ENCODE peak calls at places on chromosomes 4 and X, in ten cellular contexts. One of them, this sample, is unnamed. For H3K4me1, the result is how much of the 10 kb centered on the place peaks cover.

GRCh38 chrX:17167915-17168314 is 207.1 kb upstream of the NHS start:
- DNase-seq in mammary epithelial cell: peak
- DNase-seq in hepatocyte: no peak
- DNase-seq in OCI-LY7: no peak
- DNase-seq in ovary: no peak
- DNase-seq in IMR-90: no peak
- DNase-seq in endodermal cell: no peak
- DNase-seq in upper lobe of right lung: no peak
- DNase-seq in esophagus muscularis mucosa: no peak
- DNase-seq in mesendoderm: no peak
- DNase-seq in this sample: no peak

GRCh38 chr4:154838694-154839093 is 57.6 kb downstream of the RBM46 start:
- DNase-seq in hepatocyte: peak
- DNase-seq in ovary: no peak
- DNase-seq in upper lobe of right lung: no peak
- DNase-seq in IMR-90: no peak
- DNase-seq in mammary epithelial cell: no peak
- DNase-seq in mesendoderm: no peak
- DNase-seq in esophagus muscularis mucosa: no peak
- DNase-seq in endodermal cell: no peak
- DNase-seq in OCI-LY7: no peak
- DNase-seq in this sample: no peak

GRCh38 chr4:163489929-163490328 is 4.6 kb upstream of the TMA16 start:
- DNase-seq in endodermal cell: no peak
- DNase-seq in IMR-90: no peak
- DNase-seq in OCI-LY7: no peak
- DNase-seq in mammary epithelial cell: no peak
- DNase-seq in esophagus muscularis mucosa: no peak
- DNase-seq in hepatocyte: no peak
- DNase-seq in ovary: no peak
- DNase-seq in upper lobe of right lung: no peak
- DNase-seq in mesendoderm: no peak
- DNase-seq in this sample: no peak

GRCh38 chr4:175584172-175584571 is 227.9 kb downstream of the GPM6A start:
- DNase-seq in hepatocyte: no peak
- DNase-seq in endodermal cell: no peak
- DNase-seq in esophagus muscularis mucosa: no peak
- DNase-seq in ovary: no peak
- DNase-seq in mammary epithelial cell: no peak
- DNase-seq in upper lobe of right lung: no peak
- DNase-seq in OCI-LY7: no peak
- DNase-seq in mesendoderm: no peak
- DNase-seq in IMR-90: no peak
- DNase-seq in this sample: no peak

GRCh38 chr4:37453004-37453360 is 208.4 kb downstream of the NWD2 start:
- DNase-seq in mammary epithelial cell: peak
- DNase-seq in mesendoderm: peak
- DNase-seq in OCI-LY7: peak
- DNase-seq in esophagus muscularis mucosa: no peak
- DNase-seq in upper lobe of right lung: no peak
- DNase-seq in endodermal cell: peak
- DNase-seq in IMR-90: peak
- DNase-seq in hepatocyte: peak
- DNase-seq in ovary: no peak
- DNase-seq in this sample: peak

GRCh38 chrX:37425370-37425769 is 76.2 kb downstream of the PRRG1 start:
- DNase-seq in mesendoderm: no peak
- DNase-seq in mammary epithelial cell: no peak
- DNase-seq in IMR-90: peak
- DNase-seq in OCI-LY7: no peak
- DNase-seq in ovary: no peak
- DNase-seq in upper lobe of right lung: no peak
- DNase-seq in hepatocyte: no peak
- DNase-seq in endodermal cell: no peak
- DNase-seq in esophagus muscularis mucosa: no peak
- DNase-seq in this sample: no peak

GRCh38 chr4:155878611-155879010 is 12.5 kb upstream of the ASIC5 start:
- DNase-seq in upper lobe of right lung: no peak
- DNase-seq in mammary epithelial cell: no peak
- DNase-seq in hepatocyte: no peak
- DNase-seq in mesendoderm: no peak
- DNase-seq in ovary: no peak
- DNase-seq in endodermal cell: no peak
- DNase-seq in OCI-LY7: no peak
- DNase-seq in IMR-90: no peak
- DNase-seq in esophagus muscularis mucosa: no peak
- DNase-seq in this sample: no peak

GRCh38 chr4:138037716-138038115 is 204.4 kb downstream of the SLC7A11 start:
- DNase-seq in endodermal cell: no peak
- DNase-seq in hepatocyte: peak
- DNase-seq in upper lobe of right lung: no peak
- DNase-seq in mesendoderm: no peak
- DNase-seq in mammary epithelial cell: no peak
- DNase-seq in esophagus muscularis mucosa: no peak
- DNase-seq in OCI-LY7: no peak
- DNase-seq in IMR-90: peak
- DNase-seq in ovary: no peak
- DNase-seq in this sample: no peak

GRCh38 chr4:26141916-26142638 is 178.7 kb upstream of the RBPJ start:
- DNase-seq in mammary epithelial cell: no peak
- DNase-seq in upper lobe of right lung: no peak
- DNase-seq in mesendoderm: peak
- DNase-seq in esophagus muscularis mucosa: no peak
- DNase-seq in IMR-90: peak
- DNase-seq in ovary: peak
- DNase-seq in hepatocyte: peak
- DNase-seq in endodermal cell: no peak
- DNase-seq in OCI-LY7: no peak
- DNase-seq in this sample: no peak

GRCh38 chr4:65302145-65302544 is 368.1 kb downstream of the EPHA5 start:
- DNase-seq in endodermal cell: no peak
- DNase-seq in esophagus muscularis mucosa: no peak
- DNase-seq in IMR-90: no peak
- DNase-seq in mammary epithelial cell: no peak
- DNase-seq in upper lobe of right lung: no peak
- DNase-seq in OCI-LY7: no peak
- DNase-seq in mesendoderm: peak
- DNase-seq in hepatocyte: no peak
- DNase-seq in ovary: no peak
- DNase-seq in this sample: no peak
- H3K4me1 ChIP-seq in endodermal cell: under half
- H3K4me1 ChIP-seq in esophagus muscularis mucosa: under half
- H3K4me1 ChIP-seq in IMR-90: under half
- H3K4me1 ChIP-seq in mammary epithelial cell: under half
- H3K4me1 ChIP-seq in upper lobe of right lung: under half
- H3K4me1 ChIP-seq in OCI-LY7: under half
- H3K4me1 ChIP-seq in mesendoderm: under half
- H3K4me1 ChIP-seq in hepatocyte: under half
- H3K4me1 ChIP-seq in ovary: under half
- H3K4me1 ChIP-seq in this sample: under half

DNA sequence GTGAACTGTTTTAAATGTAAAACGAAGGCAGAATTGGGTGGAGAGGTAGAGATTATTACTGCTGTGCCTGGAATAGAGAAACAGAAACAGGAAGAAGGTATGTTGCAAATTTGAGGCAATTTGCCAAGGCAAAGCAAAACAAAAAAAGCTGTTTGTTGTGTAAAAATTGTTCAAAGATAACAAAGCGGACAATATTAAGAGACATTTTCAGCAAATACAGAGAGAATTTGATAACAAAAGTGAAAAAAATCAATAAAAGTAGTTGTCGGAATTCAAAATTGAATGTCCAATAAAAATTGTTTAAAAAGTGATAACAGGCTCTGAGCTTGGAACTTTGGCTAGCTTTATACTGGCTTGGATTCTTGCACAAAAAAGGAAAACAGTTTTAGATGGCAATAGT is 14.4 kb upstream of the SMS start:
- DNase-seq in endodermal cell: no peak
- DNase-seq in mesendoderm: no peak
- DNase-seq in OCI-LY7: no peak
- DNase-seq in ovary: no peak
- DNase-seq in mammary epithelial cell: no peak
- DNase-seq in upper lobe of right lung: no peak
- DNase-seq in hepatocyte: no peak
- DNase-seq in esophagus muscularis mucosa: no peak
- DNase-seq in IMR-90: peak
- DNase-seq in this sample: no peak
- H3K4me3 ChIP-seq in endodermal cell: no peak
- H3K4me3 ChIP-seq in mesendoderm: no peak
- H3K4me3 ChIP-seq in OCI-LY7: no peak
- H3K4me3 ChIP-seq in ovary: no peak
- H3K4me3 ChIP-seq in mammary epithelial cell: no peak
- H3K4me3 ChIP-seq in upper lobe of right lung: peak
- H3K4me3 ChIP-seq in hepatocyte: no peak
- H3K4me3 ChIP-seq in esophagus muscularis mucosa: no peak
- H3K4me3 ChIP-seq in IMR-90: no peak
- H3K4me3 ChIP-seq in this sample: no peak

GRCh38 chr4:3304831-3305609 is 12.2 kb downstream of the RGS12 start:
- DNase-seq in hepatocyte: peak
- DNase-seq in mammary epithelial cell: no peak
- DNase-seq in endodermal cell: peak
- DNase-seq in IMR-90: peak
- DNase-seq in OCI-LY7: no peak
- DNase-seq in mesendoderm: no peak
- DNase-seq in esophagus muscularis mucosa: no peak
- DNase-seq in upper lobe of right lung: peak
- DNase-seq in ovary: peak
- DNase-seq in this sample: no peak
- H3K4me1 ChIP-seq in hepatocyte: under half
- H3K4me1 ChIP-seq in mammary epithelial cell: under half
- H3K4me1 ChIP-seq in endodermal cell: under half
- H3K4me1 ChIP-seq in IMR-90: under half
- H3K4me1 ChIP-seq in OCI-LY7: under half
- H3K4me1 ChIP-seq in mesendoderm: under half
- H3K4me1 ChIP-seq in esophagus muscularis mucosa: half or more
- H3K4me1 ChIP-seq in upper lobe of right lung: under half
- H3K4me1 ChIP-seq in ovary: under half
- H3K4me1 ChIP-seq in this sample: under half

GRCh38 chr4:81519856-81520255 is 48.1 kb upstream of the RASGEF1B start:
- DNase-seq in IMR-90: no peak
- DNase-seq in mesendoderm: no peak
- DNase-seq in endodermal cell: no peak
- DNase-seq in mammary epithelial cell: no peak
- DNase-seq in OCI-LY7: no peak
- DNase-seq in esophagus muscularis mucosa: no peak
- DNase-seq in ovary: no peak
- DNase-seq in hepatocyte: no peak
- DNase-seq in upper lobe of right lung: no peak
- DNase-seq in this sample: no peak

GRCh38 chr4:81516241-81516640 is 44.5 kb upstream of the RASGEF1B start:
- DNase-seq in esophagus muscularis mucosa: no peak
- DNase-seq in IMR-90: no peak
- DNase-seq in hepatocyte: no peak
- DNase-seq in upper lobe of right lung: no peak
- DNase-seq in OCI-LY7: no peak
- DNase-seq in endodermal cell: no peak
- DNase-seq in mesendoderm: no peak
- DNase-seq in ovary: no peak
- DNase-seq in mammary epithelial cell: no peak
- DNase-seq in this sample: no peak

GRCh38 chr4:81518762-81519427 is 47.2 kb upstream of the RASGEF1B start:
- DNase-seq in ovary: no peak
- DNase-seq in upper lobe of right lung: no peak
- DNase-seq in mammary epithelial cell: no peak
- DNase-seq in IMR-90: no peak
- DNase-seq in hepatocyte: no peak
- DNase-seq in esophagus muscularis mucosa: no peak
- DNase-seq in OCI-LY7: no peak
- DNase-seq in mesendoderm: no peak
- DNase-seq in endodermal cell: no peak
- DNase-seq in this sample: no peak

GRCh38 chr4:81521708-81522107 is 50.0 kb upstream of the RASGEF1B start:
- DNase-seq in upper lobe of right lung: no peak
- DNase-seq in esophagus muscularis mucosa: no peak
- DNase-seq in mammary epithelial cell: no peak
- DNase-seq in endodermal cell: no peak
- DNase-seq in ovary: no peak
- DNase-seq in mesendoderm: no peak
- DNase-seq in hepatocyte: no peak
- DNase-seq in IMR-90: no peak
- DNase-seq in OCI-LY7: no peak
- DNase-seq in this sample: no peak

DNA sequence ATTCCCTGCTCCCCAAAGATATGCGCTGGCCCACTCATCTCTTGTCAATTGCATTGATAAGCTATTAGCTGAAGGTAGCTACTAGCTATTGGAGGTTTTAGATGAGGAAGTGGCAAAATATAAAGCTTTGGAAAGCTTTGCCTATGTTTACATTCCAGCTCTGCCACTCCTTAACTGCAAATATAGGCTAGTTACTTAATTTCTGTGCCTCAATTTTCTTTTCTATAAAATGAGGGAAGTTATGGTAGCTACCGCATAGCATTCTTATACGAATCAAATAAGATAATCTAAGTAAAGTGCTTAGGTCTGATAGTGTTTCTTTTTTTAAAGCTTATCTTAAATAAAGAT is 47.7 kb upstream of the RASGEF1B start:
- DNase-seq in hepatocyte: no peak
- DNase-seq in OCI-LY7: no peak
- DNase-seq in endodermal cell: no peak
- DNase-seq in IMR-90: no peak
- DNase-seq in upper lobe of right lung: no peak
- DNase-seq in ovary: no peak
- DNase-seq in mammary epithelial cell: no peak
- DNase-seq in esophagus muscularis mucosa: no peak
- DNase-seq in mesendoderm: no peak
- DNase-seq in this sample: no peak
- H3K4me3 ChIP-seq in hepatocyte: no peak
- H3K4me3 ChIP-seq in OCI-LY7: no peak
- H3K4me3 ChIP-seq in endodermal cell: no peak
- H3K4me3 ChIP-seq in IMR-90: no peak
- H3K4me3 ChIP-seq in upper lobe of right lung: no peak
- H3K4me3 ChIP-seq in ovary: no peak
- H3K4me3 ChIP-seq in mammary epithelial cell: no peak
- H3K4me3 ChIP-seq in esophagus muscularis mucosa: no peak
- H3K4me3 ChIP-seq in mesendoderm: no peak
- H3K4me3 ChIP-seq in this sample: no peak

GRCh38 chrX:19344661-19345060 is 934 bp downstream of the PDHA1 start:
- DNase-seq in mammary epithelial cell: no peak
- DNase-seq in endodermal cell: no peak
- DNase-seq in esophagus muscularis mucosa: no peak
- DNase-seq in ovary: no peak
- DNase-seq in IMR-90: no peak
- DNase-seq in hepatocyte: no peak
- DNase-seq in mesendoderm: no peak
- DNase-seq in OCI-LY7: peak
- DNase-seq in upper lobe of right lung: no peak
- DNase-seq in this sample: no peak
- H3K4me1 ChIP-seq in mammary epithelial cell: under half
- H3K4me1 ChIP-seq in endodermal cell: under half
- H3K4me1 ChIP-seq in esophagus muscularis mucosa: under half
- H3K4me1 ChIP-seq in ovary: under half
- H3K4me1 ChIP-seq in IMR-90: under half
- H3K4me1 ChIP-seq in hepatocyte: under half
- H3K4me1 ChIP-seq in mesendoderm: under half
- H3K4me1 ChIP-seq in OCI-LY7: under half
- H3K4me1 ChIP-seq in upper lobe of right lung: under half
- H3K4me1 ChIP-seq in this sample: under half